ENCODE peak calls at places on chromosomes 11 and 22, in eight cellular contexts. Z, O, A, B, Y, D, K and G are unnamed samples.

GRCh38 chr22:35642305-35642741 is 5.9 kb upstream of the APOL6 start:
- DNase-seq in Z (no peak), O (no peak), A (no peak), B (no peak), Y (no peak), D (no peak), K (no peak), G (no peak)

GRCh38 chr11:112355726-112356125 is 95.1 kb upstream of the PLET1 start:
- DNase-seq in Z (peak), O (no peak), A (no peak), B (no peak), Y (no peak), D (no peak), K (no peak), G (peak)

GRCh38 chr11:105193260-105193659 is 53.7 kb upstream of the CARD18 start:
- DNase-seq in Z (no peak), O (no peak), A (no peak), B (no peak), Y (no peak), D (no peak), K (no peak), G (no peak)

GRCh38 chr11:64448599-64449380 is 89.8 kb downstream of the RPS6KA4 start:
- DNase-seq in Z (peak), O (peak), A (peak), B (peak), Y (peak), D (peak), K (peak), G (peak)

GRCh38 chr11:71075116-71075720 is 177.2 kb downstream of the SHANK2 start:
- DNase-seq in Z (no peak), O (no peak), A (no peak), B (no peak), Y (no peak), D (no peak), K (no peak), G (no peak)

GRCh38 chr11:60345489-60345888 is 18.4 kb downstream of the MS4A6E start:
- DNase-seq in Z (peak), O (peak), A (no peak), B (peak), Y (no peak), D (no peak), K (no peak), G (no peak)

GRCh38 chr11:93718057-93718563 is 23.2 kb downstream of the TAF1D start:
- DNase-seq in Z (no peak), O (no peak), A (no peak), B (peak), Y (no peak), D (no peak), K (no peak), G (no peak)

GRCh38 chr11:30392221-30392784 is 69.4 kb downstream of the ARL14EP start:
- DNase-seq in Z (no peak), O (no peak), A (no peak), B (no peak), Y (no peak), D (no peak), K (no peak), G (no peak)

GRCh38 chr11:66081505-66081904 is 11.4 kb downstream of the PACS1 start:
- DNase-seq in Z (no peak), O (peak), A (peak), B (peak), Y (no peak), D (peak), K (peak), G (no peak)

GRCh38 chr11:416757-417621 is 2.2 kb upstream of the SIGIRR start:
- DNase-seq in Z (peak), O (peak), A (no peak), B (no peak), Y (no peak), D (no peak), K (no peak), G (no peak)

GRCh38 chr11:96155627-96156378 is 187.2 kb downstream of the MAML2 start:
- DNase-seq in Z (peak), O (peak), A (peak), B (no peak), Y (peak), D (peak), K (peak), G (peak)

GRCh38 chr11:118164885-118165284 is 11.6 kb downstream of the SCN2B start:
- DNase-seq in Z (no peak), O (peak), A (no peak), B (no peak), Y (no peak), D (no peak), K (no peak), G (no peak)

GRCh38 chr11:23542171-23542570 is 681.9 kb upstream of the CCDC179 start:
- DNase-seq in Z (no peak), O (no peak), A (no peak), B (no peak), Y (no peak), D (no peak), K (no peak), G (no peak)

GRCh38 chr11:118715245-118715807 is 35.9 kb upstream of the TREH start:
- DNase-seq in Z (no peak), O (no peak), A (no peak), B (peak), Y (no peak), D (no peak), K (no peak), G (no peak)

GRCh38 chr11:121467965-121468364 is 15.2 kb upstream of the SORL1-AS1 start:
- DNase-seq in Z (no peak), O (no peak), A (no peak), B (no peak), Y (peak), D (peak), K (peak), G (no peak)

GRCh38 chr22:44380716-44381500 is 68.2 kb upstream of the SHISAL1 start:
- DNase-seq in Z (peak), O (peak), A (no peak), B (no peak), Y (no peak), D (no peak), K (no peak), G (no peak)

GRCh38 chr11:76661835-76662434 is 8.6 kb downstream of the LRRC32 start:
- DNase-seq in Z (no peak), O (no peak), A (no peak), B (no peak), Y (no peak), D (no peak), K (no peak), G (no peak)

GRCh38 chr11:130646881-130647280 is 198.4 kb downstream of the ADAMTS15 start:
- DNase-seq in Z (no peak), O (no peak), A (no peak), B (no peak), Y (no peak), D (no peak), K (no peak), G (no peak)

GRCh38 chr22:23157560-23158515 is 12.6 kb downstream of the RAB36 start:
- DNase-seq in Z (no peak), O (no peak), A (no peak), B (no peak), Y (no peak), D (no peak), K (no peak), G (no peak)

GRCh38 chr11:122717264-122717867 is 61.8 kb downstream of the UBASH3B start:
- DNase-seq in Z (no peak), O (no peak), A (no peak), B (peak), Y (peak), D (no peak), K (no peak), G (no peak)

GRCh38 chr22:39266398-39267030 is 21.7 kb upstream of the PDGFB start:
- DNase-seq in Z (no peak), O (peak), A (no peak), B (no peak), Y (no peak), D (no peak), K (no peak), G (no peak)

GRCh38 chr11:61897387-61898246 is 6.3 kb upstream of the FADS3 start:
- DNase-seq in Z (peak), O (peak), A (peak), B (peak), Y (peak), D (peak), K (peak), G (no peak)

GRCh38 chr11:65885808-65886536 is 2.3 kb downstream of the FIBP start:
- DNase-seq in Z (no peak), O (peak), A (no peak), B (no peak), Y (no peak), D (no peak), K (no peak), G (no peak)

GRCh38 chr11:115974703-115975102 is 470.5 kb upstream of the CADM1 start:
- DNase-seq in Z (peak), O (no peak), A (no peak), B (no peak), Y (no peak), D (no peak), K (no peak), G (no peak)

GRCh38 chr11:79249341-79249993 is 191.4 kb downstream of the TENM4 start:
- DNase-seq in Z (no peak), O (no peak), A (no peak), B (no peak), Y (no peak), D (no peak), K (no peak), G (no peak)

GRCh38 chr11:16606784-16607674 is 131.4 kb upstream of the C11orf58 start:
- DNase-seq in Z (no peak), O (peak), A (no peak), B (no peak), Y (no peak), D (no peak), K (no peak), G (no peak)

GRCh38 chr11:13462311-13462927 is 603 bp downstream of the BTBD10 start:
- DNase-seq in Z (peak), O (peak), A (peak), B (peak), Y (no peak), D (peak), K (peak), G (no peak)

GRCh38 chr22:17581631-17582030 is 18.3 kb downstream of the SLC25A18 start:
- DNase-seq in Z (no peak), O (no peak), A (no peak), B (no peak), Y (no peak), D (no peak), K (no peak), G (no peak)

GRCh38 chr11:34468209-34468841 is 29.6 kb downstream of the CAT start:
- DNase-seq in Z (no peak), O (no peak), A (no peak), B (peak), Y (no peak), D (peak), K (peak), G (no peak)

GRCh38 chr11:27459191-27459590 is 13.4 kb downstream of the LGR4 start:
- DNase-seq in Z (no peak), O (no peak), A (no peak), B (no peak), Y (no peak), D (no peak), K (no peak), G (no peak)

GRCh38 chr22:30806391-30806861 is 111.8 kb downstream of the OSBP2 start:
- DNase-seq in Z (peak), O (no peak), A (no peak), B (no peak), Y (no peak), D (no peak), K (no peak), G (no peak)

GRCh38 chr11:61392991-61393595 is 706 bp downstream of the TMEM216 start:
- DNase-seq in Z (no peak), O (no peak), A (no peak), B (peak), Y (no peak), D (no peak), K (no peak), G (no peak)

GRCh38 chr22:30001459-30001858 is 78.8 kb upstream of the HORMAD2 start:
- DNase-seq in Z (no peak), O (no peak), A (no peak), B (no peak), Y (no peak), D (no peak), K (no peak), G (no peak)

GRCh38 chr11:65898656-65899355 is 1.4 kb downstream of the FOSL1 start:
- DNase-seq in Z (no peak), O (no peak), A (no peak), B (no peak), Y (no peak), D (no peak), K (no peak), G (no peak)